ENCODE peak calls at places on chromosomes 7 and 10, in four cellular contexts. One of them, this sample, is unnamed.

GRCh38 chr7:98864726-98865420 is 4.9 kb downstream of the TMEM130 start:
- DNase-seq in A549: no peak
- DNase-seq in WTC11: no peak
- DNase-seq in K562: no peak
- DNase-seq in this sample: no peak

GRCh38 chr7:16918288-16918895 is 36.6 kb upstream of the AGR3 start:
- DNase-seq in A549: no peak
- DNase-seq in WTC11: no peak
- DNase-seq in K562: peak
- DNase-seq in this sample: peak

GRCh38 chr10:27504897-27505457 is 873 bp downstream of the RAB18 start:
- DNase-seq in A549: no peak
- DNase-seq in WTC11: no peak
- DNase-seq in K562: peak
- DNase-seq in this sample: no peak

GRCh38 chr7:90933984-90934383 is 330.2 kb upstream of the FZD1 start:
- DNase-seq in A549: no peak
- DNase-seq in WTC11: no peak
- DNase-seq in K562: no peak
- DNase-seq in this sample: no peak

GRCh38 chr7:101990811-101991418 is 173.5 kb downstream of the CUX1 start:
- DNase-seq in A549: no peak
- DNase-seq in WTC11: no peak
- DNase-seq in K562: no peak
- DNase-seq in this sample: no peak

GRCh38 chr10:75492151-75492550 is 60.7 kb downstream of the LRMDA start:
- DNase-seq in A549: no peak
- DNase-seq in WTC11: no peak
- DNase-seq in K562: no peak
- DNase-seq in this sample: no peak

GRCh38 chr7:92624298-92624996 is 34.3 kb upstream of the FAM133B start:
- DNase-seq in A549: no peak
- DNase-seq in WTC11: no peak
- DNase-seq in K562: no peak
- DNase-seq in this sample: no peak

GRCh38 chr10:126979311-126979710 is 74.1 kb downstream of the DOCK1 start:
- DNase-seq in A549: no peak
- DNase-seq in WTC11: no peak
- DNase-seq in K562: no peak
- DNase-seq in this sample: no peak

GRCh38 chr10:78890506-78890905 is 178.3 kb upstream of the ZMIZ1 start:
- DNase-seq in A549: no peak
- DNase-seq in WTC11: no peak
- DNase-seq in K562: no peak
- DNase-seq in this sample: no peak

GRCh38 chr7:43572516-43573049 is 10.3 kb upstream of the STK17A start:
- DNase-seq in A549: peak
- DNase-seq in WTC11: no peak
- DNase-seq in K562: peak
- DNase-seq in this sample: no peak

GRCh38 chr7:24868724-24869123 is 111.3 kb downstream of the OSBPL3 start:
- DNase-seq in A549: no peak
- DNase-seq in WTC11: no peak
- DNase-seq in K562: no peak
- DNase-seq in this sample: no peak

GRCh38 chr10:61842755-61843497 is 58.6 kb upstream of the ARID5B start:
- DNase-seq in A549: no peak
- DNase-seq in WTC11: no peak
- DNase-seq in K562: no peak
- DNase-seq in this sample: no peak

GRCh38 chr7:41912426-41912825 is 209.5 kb upstream of the INHBA start:
- DNase-seq in A549: no peak
- DNase-seq in WTC11: no peak
- DNase-seq in K562: no peak
- DNase-seq in this sample: no peak

GRCh38 chr7:159269745-159270144 is 125.1 kb upstream of the VIPR2 start:
- DNase-seq in A549: no peak
- DNase-seq in WTC11: no peak
- DNase-seq in K562: no peak
- DNase-seq in this sample: no peak

GRCh38 chr7:36871863-36872262 is 147.6 kb upstream of the AOAH start:
- DNase-seq in A549: no peak
- DNase-seq in WTC11: no peak
- DNase-seq in K562: peak
- DNase-seq in this sample: no peak

GRCh38 chr7:123557016-123557630 is 495 bp downstream of the NDUFA5 start:
- DNase-seq in A549: no peak
- DNase-seq in WTC11: no peak
- DNase-seq in K562: no peak
- DNase-seq in this sample: no peak

GRCh38 chr7:100119701-100120517 is 475 bp downstream of the CNPY4 start:
- DNase-seq in A549: peak
- DNase-seq in WTC11: peak
- DNase-seq in K562: peak
- DNase-seq in this sample: peak

GRCh38 chr10:31171402-31172120 is 139.9 kb upstream of the ZNF438 start:
- DNase-seq in A549: no peak
- DNase-seq in WTC11: no peak
- DNase-seq in K562: peak
- DNase-seq in this sample: no peak

GRCh38 chr10:47372726-47373125 is 11.4 kb downstream of the ZNF488 start:
- DNase-seq in A549: no peak
- DNase-seq in WTC11: no peak
- DNase-seq in K562: no peak
- DNase-seq in this sample: no peak

GRCh38 chr7:93176961-93177580 is 28.9 kb upstream of the SAMD9L start:
- DNase-seq in A549: no peak
- DNase-seq in WTC11: no peak
- DNase-seq in K562: no peak
- DNase-seq in this sample: no peak

GRCh38 chr7:138186951-138187351 is 110.7 kb downstream of the AKR1D1 start:
- DNase-seq in A549: no peak
- DNase-seq in WTC11: no peak
- DNase-seq in K562: no peak
- DNase-seq in this sample: no peak

GRCh38 chr10:101337836-101338235 is 16.1 kb upstream of the BTRC start:
- DNase-seq in A549: no peak
- DNase-seq in WTC11: no peak
- DNase-seq in K562: no peak
- DNase-seq in this sample: no peak

GRCh38 chr10:3526721-3527120 is 258.3 kb downstream of the KLF6 start:
- DNase-seq in A549: no peak
- DNase-seq in WTC11: no peak
- DNase-seq in K562: no peak
- DNase-seq in this sample: no peak

GRCh38 chr7:117068511-117069155 is 115.3 kb downstream of the ST7 start:
- DNase-seq in A549: no peak
- DNase-seq in WTC11: no peak
- DNase-seq in K562: no peak
- DNase-seq in this sample: no peak

GRCh38 chr7:42285383-42285824 is 48.4 kb upstream of the GLI3 start:
- DNase-seq in A549: no peak
- DNase-seq in WTC11: no peak
- DNase-seq in K562: no peak
- DNase-seq in this sample: no peak

GRCh38 chr7:5546626-5547025 is 123.0 kb upstream of the TNRC18 start:
- DNase-seq in A549: no peak
- DNase-seq in WTC11: no peak
- DNase-seq in K562: no peak
- DNase-seq in this sample: no peak

GRCh38 chr7:120662291-120662690 is 195.7 kb downstream of the TSPAN12 start:
- DNase-seq in A549: no peak
- DNase-seq in WTC11: no peak
- DNase-seq in K562: no peak
- DNase-seq in this sample: no peak

GRCh38 chr10:83806716-83807115 is 332.6 kb upstream of the GHITM start:
- DNase-seq in A549: no peak
- DNase-seq in WTC11: no peak
- DNase-seq in K562: no peak
- DNase-seq in this sample: no peak

GRCh38 chr10:17199351-17199804 is 2.1 kb downstream of the TRDMT1 start:
- DNase-seq in A549: no peak
- DNase-seq in WTC11: no peak
- DNase-seq in K562: no peak
- DNase-seq in this sample: no peak

GRCh38 chr10:35331894-35332640 is 4.2 kb upstream of the CCNY start:
- DNase-seq in A549: peak
- DNase-seq in WTC11: no peak
- DNase-seq in K562: no peak
- DNase-seq in this sample: peak

GRCh38 chr7:137040745-137041144 is 172.3 kb downstream of the CHRM2 start:
- DNase-seq in A549: no peak
- DNase-seq in WTC11: no peak
- DNase-seq in K562: no peak
- DNase-seq in this sample: no peak

GRCh38 chr10:110460111-110460809 is 37.4 kb upstream of the DUSP5 start:
- DNase-seq in A549: no peak
- DNase-seq in WTC11: no peak
- DNase-seq in K562: no peak
- DNase-seq in this sample: peak

GRCh38 chr10:78464856-78465221 is 431.2 kb downstream of the RPS24 start:
- DNase-seq in A549: no peak
- DNase-seq in WTC11: no peak
- DNase-seq in K562: no peak
- DNase-seq in this sample: no peak

GRCh38 chr7:2716488-2716887 is 28.5 kb downstream of the AMZ1 start:
- DNase-seq in A549: no peak
- DNase-seq in WTC11: no peak
- DNase-seq in K562: no peak
- DNase-seq in this sample: no peak

DNA sequence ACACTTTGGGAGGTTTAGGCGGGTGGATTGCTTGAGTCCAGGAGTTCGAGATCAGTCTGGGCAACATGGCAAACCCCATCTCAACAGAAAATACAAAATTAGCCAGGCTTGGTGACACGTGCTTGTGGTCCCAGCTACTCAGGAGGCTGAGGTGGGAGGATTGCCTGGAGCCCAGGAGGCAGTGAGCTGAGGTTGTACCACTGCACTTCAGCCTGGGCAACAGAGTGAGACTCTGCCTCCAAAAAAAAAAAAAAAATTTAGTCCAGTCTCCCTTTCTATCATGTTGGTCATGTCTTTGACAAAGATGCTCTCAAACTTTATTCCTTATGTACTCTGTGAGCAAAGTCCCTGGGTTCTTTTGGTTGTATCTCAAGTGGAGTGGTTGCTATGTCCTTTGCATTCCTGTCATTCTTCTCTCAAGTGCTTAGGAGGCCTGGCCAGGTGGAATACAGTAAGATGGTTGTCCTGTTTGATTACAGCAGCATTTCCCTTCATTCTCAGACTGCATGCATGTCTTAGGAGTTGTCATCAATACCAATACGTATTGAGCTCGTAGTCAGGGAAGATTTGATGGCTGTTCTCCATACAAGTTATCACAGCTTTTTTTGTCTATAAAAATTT is 85.7 kb downstream of the MMRN2 start:
- DNase-seq in A549: no peak
- DNase-seq in WTC11: no peak
- DNase-seq in K562: no peak
- DNase-seq in this sample: peak
- TF ChIP-seq NR3C1 in A549: no peak
- TF ChIP-seq NR3C1 in WTC11: no peak
- TF ChIP-seq NR3C1 in K562: no peak
- TF ChIP-seq NR3C1 in this sample: no peak

DNA sequence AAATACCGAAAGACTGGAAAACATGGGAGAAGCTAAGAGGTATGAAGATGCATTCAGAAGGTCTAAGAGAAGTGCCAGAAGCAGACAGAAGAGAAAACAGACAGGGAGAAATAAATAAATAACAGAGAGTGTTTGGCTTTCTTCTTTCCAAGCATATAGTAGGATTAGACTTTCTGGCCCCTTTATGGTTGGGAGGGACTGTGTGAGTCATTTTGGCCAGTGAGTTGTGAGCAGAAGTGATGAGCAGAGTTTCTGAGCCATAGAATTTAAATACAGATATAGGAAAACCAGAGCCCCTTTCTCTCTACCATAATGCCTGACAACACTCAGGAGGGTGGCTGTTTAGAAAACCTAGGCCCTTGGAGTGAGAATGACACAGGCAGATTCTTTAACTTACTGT is 171.0 kb downstream of the PPP1R17 start:
- DNase-seq in A549: no peak
- DNase-seq in WTC11: no peak
- DNase-seq in K562: no peak
- DNase-seq in this sample: no peak
- TF ChIP-seq NR3C1 in A549: no peak
- TF ChIP-seq NR3C1 in WTC11: no peak
- TF ChIP-seq NR3C1 in K562: no peak
- TF ChIP-seq NR3C1 in this sample: no peak

DNA sequence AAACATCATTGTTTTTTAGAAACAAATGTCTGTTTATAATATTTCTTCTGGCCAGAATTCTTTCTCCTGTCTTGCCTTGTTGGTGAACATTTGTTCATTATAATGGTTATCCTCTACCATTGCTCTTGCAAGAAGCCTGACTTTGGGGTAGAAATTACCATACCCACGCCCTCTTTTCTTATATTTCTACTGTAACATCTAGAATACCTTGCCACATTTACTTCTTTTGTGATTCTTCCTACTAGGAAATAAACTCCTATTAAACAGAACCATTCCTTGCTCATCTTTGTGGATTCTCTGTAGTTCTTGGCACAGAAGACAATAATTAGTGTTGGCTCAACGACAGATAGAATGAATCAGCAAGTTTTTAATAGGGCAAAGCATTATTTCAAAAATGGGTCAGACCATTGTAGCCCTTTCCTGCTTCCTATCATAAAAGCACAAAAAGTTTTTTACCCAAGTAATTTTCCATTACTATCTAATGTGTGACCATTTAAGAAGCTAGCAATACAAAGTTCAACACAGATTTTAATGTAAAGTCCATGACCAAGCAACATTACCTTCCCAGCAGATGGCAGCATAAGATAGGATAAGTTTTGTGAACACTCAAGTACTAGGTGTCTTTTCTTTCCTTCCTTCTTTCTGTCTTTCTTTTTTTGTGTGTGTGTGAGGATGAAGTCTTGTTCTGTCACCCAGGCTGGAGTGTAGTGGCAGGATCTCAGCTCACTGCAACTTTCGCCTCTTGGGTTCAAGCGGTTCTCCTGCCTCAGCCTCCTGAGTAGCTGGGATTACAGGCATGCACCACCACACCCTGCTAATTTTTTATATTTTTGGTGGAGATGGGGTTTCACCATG is 270.4 kb downstream of the HGF start:
- DNase-seq in A549: peak
- DNase-seq in WTC11: no peak
- DNase-seq in K562: no peak
- DNase-seq in this sample: peak
- TF ChIP-seq NR3C1 in A549: no peak
- TF ChIP-seq NR3C1 in WTC11: no peak
- TF ChIP-seq NR3C1 in K562: no peak
- TF ChIP-seq NR3C1 in this sample: no peak

GRCh38 chr7:95865716-95866371 is 93.5 kb downstream of the DYNC1I1 start:
- DNase-seq in A549: no peak
- DNase-seq in WTC11: no peak
- DNase-seq in K562: no peak
- DNase-seq in this sample: peak
- TF ChIP-seq NR3C1 in A549: no peak
- TF ChIP-seq NR3C1 in WTC11: no peak
- TF ChIP-seq NR3C1 in K562: no peak
- TF ChIP-seq NR3C1 in this sample: no peak

GRCh38 chr7:115368998-115369397 is 447.1 kb downstream of the MDFIC start:
- DNase-seq in A549: no peak
- DNase-seq in WTC11: no peak
- DNase-seq in K562: no peak
- DNase-seq in this sample: no peak
- TF ChIP-seq NR3C1 in A549: no peak
- TF ChIP-seq NR3C1 in WTC11: no peak
- TF ChIP-seq NR3C1 in K562: no peak
- TF ChIP-seq NR3C1 in this sample: no peak

This sample was measured in HepG2.